ENCODE peak calls at places on chromosomes 3 and 15, in seven cellular contexts. U is IMR-90; F is Calu3; K is upper lobe of right lung; A is pancreas; S is CD4-positive, alpha-beta T cell; W is nephron progenitor cell. M is an unnamed sample.

GRCh38 chr15:63086271-63086670 is 35.4 kb upstream of the LACTB start:
- DNase-seq in U (peak; percentile 67), F (no peak), K (no peak), A (no peak), S (no peak), W (no peak), M (no peak)

GRCh38 chr15:57025264-57025939 is 107.0 kb downstream of the TCF12 start:
- DNase-seq in U (peak; percentile 78), F (no peak), K (no peak), A (no peak), S (no peak), W (no peak), M (peak; percentile 17)

GRCh38 chr3:58085616-58086015 is 77.4 kb downstream of the FLNB start:
- DNase-seq in U (no peak), F (no peak), K (no peak), A (no peak), S (no peak), W (no peak), M (no peak)

GRCh38 chr15:42402806-42403205 is 43.5 kb downstream of the CAPN3 start:
- DNase-seq in U (no peak), F (no peak), K (no peak), A (no peak), S (no peak), W (no peak), M (no peak)

GRCh38 chr3:69299344-69299743 is 86.5 kb downstream of the FRMD4B start:
- DNase-seq in U (no peak), F (no peak), K (no peak), A (no peak), S (no peak), W (no peak), M (no peak)

GRCh38 chr3:147915057-147915456 is 505.9 kb downstream of the ZIC1 start:
- DNase-seq in U (peak; percentile 57), F (no peak), K (no peak), A (no peak), S (no peak), W (no peak), M (no peak)

GRCh38 chr3:56816061-56816460 is 14.3 kb upstream of the ARHGEF3 start:
- DNase-seq in U (no peak), F (no peak), K (no peak), A (no peak), S (no peak), W (no peak), M (no peak)

GRCh38 chr15:64596701-64597468 is 136.5 kb downstream of the ZNF609 start:
- DNase-seq in U (peak; percentile 45), F (no peak), K (no peak), A (no peak), S (peak; percentile 8), W (peak; percentile 28), M (peak; percentile 9)

GRCh38 chr3:142542054-142542453 is 36.5 kb downstream of the ATR start:
- DNase-seq in U (no peak), F (no peak), K (no peak), A (no peak), S (no peak), W (no peak), M (no peak)

GRCh38 chr3:24829632-24830229 is 335.1 kb upstream of the THRB start:
- DNase-seq in U (no peak), F (peak; percentile 60), K (peak; percentile 74), A (peak; percentile 28), S (no peak), W (peak; percentile 39), M (no peak)

GRCh38 chr3:123419850-123420292 is 29.0 kb downstream of the ADCY5 start:
- DNase-seq in U (no peak), F (peak; percentile 55), K (no peak), A (peak; percentile 37), S (no peak), W (no peak), M (no peak)

GRCh38 chr3:57764794-57765193 is 8.7 kb downstream of the SLMAP start:
- DNase-seq in U (no peak), F (no peak), K (no peak), A (no peak), S (no peak), W (no peak), M (no peak)

GRCh38 chr15:69277316-69277715 is 21.4 kb upstream of the PAQR5 start:
- DNase-seq in U (no peak), F (no peak), K (no peak), A (no peak), S (no peak), W (no peak), M (no peak)

GRCh38 chr3:109228391-109229080 is 87.8 kb downstream of the DPPA2 start:
- DNase-seq in U (no peak), F (no peak), K (no peak), A (no peak), S (no peak), W (no peak), M (no peak)

GRCh38 chr15:97904196-97904572 is 56.3 kb upstream of the ARRDC4 start:
- DNase-seq in U (peak; percentile 44), F (peak; percentile 89), K (peak; percentile 85), A (peak; percentile 55), S (no peak), W (peak; percentile 81), M (peak; percentile 76)

GRCh38 chr3:39079530-39079929 is 27.7 kb downstream of the WDR48 start:
- DNase-seq in U (no peak), F (no peak), K (no peak), A (no peak), S (no peak), W (no peak), M (no peak)
- TF ChIP-seq CTCF in U (no peak), F (no peak), K (no peak), A (no peak), S (no peak), W (no peak), M (peak; percentile 41)

DNA sequence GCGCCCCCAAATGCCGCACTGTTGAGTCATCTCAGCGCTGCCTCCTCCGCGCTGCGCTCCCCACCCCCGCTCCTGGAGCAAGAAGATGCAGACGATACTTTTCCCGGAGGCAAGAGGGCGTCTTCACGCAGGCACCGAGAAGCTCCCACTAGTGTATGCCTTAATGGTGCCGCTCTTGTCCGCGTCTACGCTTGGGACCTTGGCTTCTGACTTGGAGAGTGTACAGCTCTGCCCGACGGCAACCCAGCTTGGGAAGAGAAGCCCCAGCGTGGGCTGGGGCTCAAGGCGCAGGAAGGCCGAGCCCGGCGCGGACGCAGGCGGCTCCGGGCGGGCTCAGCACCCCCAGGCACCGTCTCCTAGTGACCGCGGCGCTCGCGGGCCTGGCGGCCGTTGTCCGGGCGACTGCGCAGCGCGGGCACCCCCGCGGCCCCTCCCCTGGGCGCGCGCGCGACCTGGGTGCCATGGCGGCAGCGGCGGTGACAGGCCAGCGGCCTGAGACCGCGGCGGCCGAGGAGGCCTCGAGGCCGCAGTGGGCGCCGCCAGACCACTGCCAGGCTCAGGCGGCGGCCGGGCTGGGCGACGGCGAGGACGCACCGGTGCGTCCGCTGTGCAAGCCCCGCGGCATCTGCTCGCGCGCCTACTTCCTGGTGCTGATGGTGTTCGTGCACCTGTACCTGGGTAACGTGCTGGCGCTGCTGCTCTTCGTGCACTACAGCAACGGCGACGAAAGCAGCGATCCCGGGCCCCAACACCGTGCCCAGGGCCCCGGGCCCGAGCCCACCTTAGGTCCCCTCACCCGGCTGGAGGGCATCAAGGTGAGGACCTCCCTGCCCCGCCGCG is at the start of gene P4HTM:
- DNase-seq in U (peak; percentile 93), F (peak; percentile 84), K (peak; percentile 90), A (peak; percentile 55), S (peak; percentile 67), W (peak; percentile 78), M (peak; percentile 93)
- TF ChIP-seq CTCF in U (peak; percentile 49), F (no peak), K (peak; percentile 45), A (no peak), S (peak; percentile 39), W (peak; percentile 10), M (peak; percentile 67)

DNA sequence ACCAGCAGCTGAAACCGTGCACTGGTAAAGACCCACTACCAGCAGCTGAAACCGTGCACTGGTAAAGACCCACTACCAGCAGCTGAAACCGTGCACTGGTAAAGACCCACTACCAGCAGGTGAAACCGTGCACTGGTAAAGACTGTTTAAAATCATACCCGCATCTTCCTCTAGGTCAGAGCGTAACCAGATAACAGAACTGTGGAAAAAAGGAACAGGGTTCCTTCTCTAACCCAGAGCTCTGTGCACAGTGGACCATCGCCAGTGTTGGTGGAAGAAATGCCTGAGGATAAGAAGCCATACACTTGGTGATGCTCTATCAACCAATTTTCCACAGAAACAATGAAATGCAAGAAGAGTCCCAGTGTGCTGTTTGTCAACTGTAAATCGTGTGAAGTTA is 243.4 kb downstream of the NTRK3 start:
- DNase-seq in U (no peak), F (no peak), K (no peak), A (no peak), S (no peak), W (no peak), M (no peak)
- TF ChIP-seq CTCF in U (no peak), F (no peak), K (no peak), A (no peak), S (no peak), W (no peak), M (no peak)

DNA sequence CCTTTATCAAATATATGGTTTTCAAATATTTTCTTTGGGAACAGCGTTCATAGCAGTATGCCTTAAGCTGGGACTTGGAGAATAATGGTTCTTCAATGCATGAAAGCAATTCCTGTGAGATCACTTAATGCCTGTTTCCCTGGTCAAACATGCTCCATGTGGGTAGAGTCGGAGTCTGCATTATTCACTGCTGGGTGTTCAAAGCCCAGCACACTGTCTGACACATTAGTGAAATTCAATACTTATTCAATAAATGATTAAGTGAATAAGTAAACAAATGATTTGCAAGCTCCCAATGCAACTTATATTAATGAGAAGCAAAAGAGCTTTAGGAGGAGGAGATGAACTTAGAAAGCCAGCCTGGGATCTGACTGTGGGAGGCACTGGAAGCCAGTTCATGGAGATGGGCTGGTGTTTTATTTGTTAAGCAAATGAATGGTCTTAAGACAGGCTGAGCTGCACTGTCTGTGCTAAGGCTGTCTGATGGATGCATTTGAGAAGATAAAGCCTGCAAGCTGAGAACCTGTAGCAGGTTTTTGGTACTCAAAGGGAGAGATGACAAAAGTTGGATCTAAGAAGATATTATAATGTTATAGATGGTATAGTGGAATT is 490.8 kb downstream of the MCTP2 start:
- DNase-seq in U (no peak), F (no peak), K (no peak), A (no peak), S (no peak), W (no peak), M (no peak)
- TF ChIP-seq CTCF in U (no peak), F (no peak), K (no peak), A (no peak), S (no peak), W (no peak), M (no peak)

GRCh38 chr3:111733856-111734255 is 125.2 kb upstream of the PHLDB2 start:
- DNase-seq in U (no peak), F (no peak), K (no peak), A (no peak), S (no peak), W (no peak), M (no peak)
- TF ChIP-seq CTCF in U (no peak), F (no peak), K (no peak), A (no peak), S (no peak), W (no peak), M (no peak)

GRCh38 chr3:168620854-168621253 is 525.1 kb upstream of the GOLIM4 start:
- DNase-seq in U (no peak), F (peak; percentile 69), K (no peak), A (peak; percentile 26), S (no peak), W (peak; percentile 49), M (no peak)
- TF ChIP-seq CTCF in U (peak; percentile 43), F (peak; percentile 92), K (peak; percentile 10), A (no peak), S (no peak), W (peak; percentile 57), M (peak; percentile 13)

M was measured in HFFc6.